ENCODE peak calls at places on chromosomes 3 and 15, in five cellular contexts. B is activated CD4-positive, CD25-positive, alpha-beta regulatory T cell treated with anti-CD3 and anti-CD28 coated beads, Interleukin-2, amount 50 U/mL, for 72 hours; Z is stimulated activated CD4-positive, alpha-beta T cell treated with anti-CD3 and anti-CD28 coated beads, Interleukin-15, amount 100 ng/mL, for 1 hour; Q is NCI-H2171; O is GM12891. F is an unnamed sample.

GRCh38 chr3:84885199-84885882 is 73.4 kb upstream of the CADM2 start:
- DNase-seq in B (no peak), Z (no peak), Q (no peak), O (no peak), F (no peak)

GRCh38 chr15:39558421-39558820 is 22.5 kb upstream of the THBS1 start:
- DNase-seq in B (no peak), Z (no peak), Q (peak), O (no peak), F (no peak)

GRCh38 chr3:133849346-133849745 is 43.7 kb downstream of the SRPRB start:
- DNase-seq in B (no peak), Z (no peak), Q (no peak), O (no peak), F (no peak)

GRCh38 chr3:67901681-67902080 is 247.3 kb upstream of the SUCLG2 start:
- DNase-seq in B (no peak), Z (no peak), Q (no peak), O (no peak), F (no peak)

GRCh38 chr15:71189723-71190122 is 74.5 kb downstream of the THSD4 start:
- DNase-seq in B (no peak), Z (no peak), Q (no peak), O (no peak), F (no peak)

GRCh38 chr3:9211155-9211950 is 38.1 kb downstream of the SRGAP3 start:
- DNase-seq in B (no peak), Z (no peak), Q (no peak), O (no peak), F (no peak)

GRCh38 chr15:76991048-76991447 is 3.9 kb upstream of the PSTPIP1 start:
- DNase-seq in B (peak), Z (no peak), Q (no peak), O (no peak), F (no peak)

GRCh38 chr15:63461230-63461629 is 43.2 kb upstream of the USP3 start:
- DNase-seq in B (no peak), Z (no peak), Q (no peak), O (no peak), F (no peak)

GRCh38 chr3:181484026-181484425 is 227.7 kb upstream of the SOX2 start:
- DNase-seq in B (no peak), Z (no peak), Q (no peak), O (no peak), F (no peak)

GRCh38 chr3:59250600-59250999 is 200.8 kb upstream of the CFAP20DC start:
- DNase-seq in B (no peak), Z (no peak), Q (no peak), O (no peak), F (no peak)

GRCh38 chr15:50543556-50543955 is 2.9 kb downstream of the USP50 start:
- DNase-seq in B (no peak), Z (no peak), Q (no peak), O (no peak), F (no peak)

GRCh38 chr3:131669590-131669989 is 166.8 kb upstream of the MRPL3 start:
- DNase-seq in B (no peak), Z (no peak), Q (no peak), O (no peak), F (no peak)

GRCh38 chr15:31342781-31343626 is 16.4 kb downstream of the KLF13 start:
- DNase-seq in B (no peak), Z (no peak), Q (no peak), O (no peak), F (no peak)

GRCh38 chr3:126345641-126346460 is 11.4 kb downstream of the KLF15 start:
- DNase-seq in B (peak), Z (no peak), Q (no peak), O (no peak), F (no peak)

GRCh38 chr3:48432411-48433371 is 2.8 kb upstream of the PLXNB1 start:
- DNase-seq in B (no peak), Z (no peak), Q (no peak), O (no peak), F (no peak)

GRCh38 chr3:196414469-196414868 is 17.8 kb downstream of the UBXN7 start:
- DNase-seq in B (no peak), Z (no peak), Q (no peak), O (no peak), F (no peak)

GRCh38 chr3:4848176-4848575 is 131.1 kb upstream of the BHLHE40 start:
- DNase-seq in B (no peak), Z (no peak), Q (no peak), O (no peak), F (no peak)

GRCh38 chr3:180617049-180617448 is 15.1 kb downstream of the TTC14 start:
- DNase-seq in B (no peak), Z (no peak), Q (no peak), O (no peak), F (no peak)

GRCh38 chr3:179882322-179882721 is 154.4 kb downstream of the PEX5L start:
- DNase-seq in B (no peak), Z (no peak), Q (no peak), O (peak), F (no peak)

GRCh38 chr3:98786364-98786930 is 23.3 kb downstream of the ST3GAL6 start:
- DNase-seq in B (no peak), Z (no peak), Q (no peak), O (no peak), F (no peak)